ENCODE peak calls at places on chromosome 6, in four cellular contexts. T is GM23338, B is right lobe of liver, I is left ventricle myocardium inferior. N is an unnamed sample.

GRCh38 chr6:30061766-30062458 is 847 bp downstream of the POLR1H start:
- DNase-seq in B (peak; percentile 27), I (no peak), T (peak; percentile 23), N (peak; percentile 18)

GRCh38 chr6:138514860-138515540 is 15.7 kb upstream of the NHSL1 start:
- DNase-seq in B (no peak), T (no peak), I (no peak), N (no peak)

GRCh38 chr6:125112934-125113333 is 40.6 kb upstream of the TPD52L1 start:
- DNase-seq in I (no peak), T (no peak), B (no peak), N (no peak)

GRCh38 chr6:168390746-168391400 is 50.1 kb upstream of the SMOC2 start:
- DNase-seq in T (no peak), B (no peak), I (no peak), N (no peak)

GRCh38 chr6:132207991-132208390 is 193.3 kb downstream of the MOXD1 start:
- DNase-seq in I (no peak), T (no peak), B (no peak), N (no peak)

GRCh38 chr6:47983491-47983890 is 127.5 kb downstream of the PTCHD4 start:
- DNase-seq in B (no peak), I (no peak), T (no peak), N (no peak)

GRCh38 chr6:147933201-147933600 is 409.4 kb upstream of the SASH1 start:
- DNase-seq in T (peak; percentile 10), B (no peak), I (no peak), N (no peak)

GRCh38 chr6:123529843-123530242 is 106.9 kb downstream of the TRDN start:
- DNase-seq in T (no peak), I (no peak), B (no peak), N (no peak)

GRCh38 chr6:169811072-169811471 is 59.6 kb downstream of the ERMARD start:
- DNase-seq in B (no peak), I (no peak), T (no peak), N (no peak)

GRCh38 chr6:116511424-116512131 is at the start of gene CALHM5:
- DNase-seq in B (no peak), I (peak; percentile 31), T (peak; percentile 85), N (no peak)

GRCh38 chr6:73652637-73653570 is 888 bp downstream of the SLC17A5 start:
- DNase-seq in B (peak; percentile 69), I (peak; percentile 43), T (peak; percentile 85), N (peak; percentile 35)

GRCh38 chr6:134636221-134636830 is 313.6 kb downstream of the ALDH8A1 start:
- DNase-seq in T (no peak), B (peak; percentile 29), I (no peak), N (no peak)

DNA sequence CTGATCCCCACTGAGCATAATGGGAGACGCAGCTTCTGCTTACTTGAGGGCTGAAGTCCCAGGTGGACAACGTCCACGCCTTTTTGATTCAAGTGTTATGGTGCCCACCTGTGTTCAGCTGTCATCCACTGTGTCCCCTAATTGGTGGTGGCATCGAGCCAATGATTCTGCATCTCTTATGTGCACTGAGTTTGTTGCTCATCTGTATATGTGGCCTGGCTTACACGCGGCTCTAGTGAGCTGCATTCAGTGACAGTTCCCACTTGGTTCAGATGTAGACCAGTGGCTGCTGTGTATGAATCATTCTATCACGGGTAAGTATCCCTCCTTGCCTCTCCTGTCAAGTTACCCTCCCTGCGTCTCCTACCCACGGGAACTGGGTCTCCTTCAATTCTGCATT is 131.2 kb upstream of the CLDN20 start:
- DNase-seq in T (no peak), B (no peak), I (no peak), N (no peak)
- H3K4me1 ChIP-seq in T (peaks cover 18% of the 10 kb centered on the region), B (no peaks in the 10 kb centered on the region), I (no peaks in the 10 kb centered on the region), N (no peaks in the 10 kb centered on the region)

DNA sequence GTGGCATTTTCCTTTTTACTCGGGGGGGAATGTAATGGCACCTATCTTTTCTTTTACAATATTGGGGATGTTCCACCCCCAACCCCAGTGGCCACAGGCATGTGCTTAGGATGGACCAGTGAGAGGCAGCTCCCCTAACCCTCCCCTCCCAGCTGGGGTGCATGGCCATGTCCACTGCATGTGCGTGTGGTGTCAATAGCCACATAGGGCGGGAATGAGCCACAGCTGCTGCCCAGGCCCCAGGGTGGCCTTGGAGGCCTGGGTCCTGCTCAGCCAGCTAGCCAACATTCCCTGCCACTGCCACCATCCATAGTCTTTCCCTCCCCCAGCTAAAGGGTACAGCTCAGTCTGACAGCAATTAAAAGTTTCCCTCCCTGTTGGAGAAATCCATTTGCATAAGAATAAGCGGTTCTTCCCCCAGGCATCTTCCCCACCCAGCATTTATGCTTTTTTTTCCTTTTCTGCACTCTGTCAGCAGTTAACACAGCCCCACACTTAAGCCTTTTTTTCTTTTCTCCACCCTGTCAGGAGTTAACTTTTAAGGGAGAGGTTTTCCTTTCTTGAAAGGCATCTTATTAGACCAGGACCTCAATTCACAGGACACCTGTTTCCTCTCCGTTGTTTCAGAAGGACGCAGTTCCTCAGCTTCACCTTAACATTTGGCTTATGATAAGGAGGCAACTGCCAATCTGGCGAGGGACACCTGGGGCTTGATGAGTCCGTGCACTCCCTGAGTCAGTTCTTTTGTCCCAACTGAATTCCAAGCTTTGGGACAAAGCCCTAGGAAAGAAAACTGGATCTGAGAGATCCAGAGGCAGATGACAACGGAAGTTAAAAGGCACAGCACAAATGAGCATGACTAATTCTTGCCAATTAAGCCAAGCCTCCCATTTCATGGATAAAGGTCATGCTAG is 121.4 kb downstream of the TPBG start:
- DNase-seq in B (no peak), I (no peak), T (no peak), N (no peak)
- H3K27ac ChIP-seq in B (no peak overlapping the region), I (no peak overlapping the region), T (no peak overlapping the region), N (no peak overlapping the region)

DNA sequence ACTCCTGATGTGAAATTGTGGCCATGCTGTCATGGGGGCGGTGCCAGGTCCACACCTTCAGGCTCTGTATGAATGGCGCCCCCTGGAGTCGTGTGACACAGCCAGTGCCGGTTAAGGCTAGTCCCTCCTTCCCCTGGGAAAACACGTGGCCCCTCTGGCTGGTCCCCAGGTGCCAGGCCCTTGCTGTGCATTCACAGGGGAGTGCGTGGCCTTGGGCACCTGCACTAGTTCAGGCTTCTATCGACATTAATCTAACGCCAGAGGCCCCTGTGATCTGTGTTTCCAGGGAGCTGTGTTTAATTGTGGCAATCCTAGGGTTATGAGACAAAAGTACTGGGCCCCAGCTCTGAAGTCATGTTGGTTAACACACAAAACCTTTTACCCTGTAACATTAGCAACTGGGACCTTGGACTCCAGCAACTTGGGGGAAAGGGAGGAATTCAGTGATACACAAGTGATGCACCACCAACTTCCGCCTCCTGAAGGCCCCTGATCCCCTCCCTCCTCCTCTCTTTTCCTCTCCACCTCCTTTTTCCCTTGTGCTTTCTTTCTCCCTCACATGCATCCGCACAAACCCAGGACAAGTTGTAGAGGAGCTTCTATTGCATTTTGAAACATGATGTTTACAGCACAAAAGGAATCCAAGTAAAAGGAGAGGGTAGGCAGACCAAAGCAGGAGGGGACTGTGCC is 74.0 kb downstream of the SSR1 start:
- DNase-seq in T (peak; percentile 94), I (peak; percentile 87), B (peak; percentile 94), N (peak; percentile 68)
- H3K4me1 ChIP-seq in T (peaks cover 28% of the 10 kb centered on the region), I (peaks cover 74% of the 10 kb centered on the region), B (no peaks in the 10 kb centered on the region), N (peaks cover 6% of the 10 kb centered on the region)

GRCh38 chr6:108448481-108448880 is 112.2 kb upstream of the FOXO3 start:
- DNase-seq in T (no peak), B (no peak), I (no peak), N (no peak)
- H3K27ac ChIP-seq in T (no peak overlapping the region), B (no peak overlapping the region), I (no peak overlapping the region), N (no peak overlapping the region)

GRCh38 chr6:37176268-37177082 is 6.5 kb downstream of the PIM1 start:
- DNase-seq in T (peak; percentile 62), B (no peak), I (no peak), N (no peak)
- H3K4me1 ChIP-seq in T (peaks cover 10% of the 10 kb centered on the region), B (no peaks in the 10 kb centered on the region), I (peaks cover 29% of the 10 kb centered on the region), N (peaks cover 52% of the 10 kb centered on the region)

GRCh38 chr6:54185885-54186284 is 74.6 kb downstream of the MLIP start:
- DNase-seq in T (no peak), I (no peak), B (no peak), N (no peak)
- H3K27ac ChIP-seq in T (no peak overlapping the region), I (no peak overlapping the region), B (no peak overlapping the region), N (no peak overlapping the region)

DNA sequence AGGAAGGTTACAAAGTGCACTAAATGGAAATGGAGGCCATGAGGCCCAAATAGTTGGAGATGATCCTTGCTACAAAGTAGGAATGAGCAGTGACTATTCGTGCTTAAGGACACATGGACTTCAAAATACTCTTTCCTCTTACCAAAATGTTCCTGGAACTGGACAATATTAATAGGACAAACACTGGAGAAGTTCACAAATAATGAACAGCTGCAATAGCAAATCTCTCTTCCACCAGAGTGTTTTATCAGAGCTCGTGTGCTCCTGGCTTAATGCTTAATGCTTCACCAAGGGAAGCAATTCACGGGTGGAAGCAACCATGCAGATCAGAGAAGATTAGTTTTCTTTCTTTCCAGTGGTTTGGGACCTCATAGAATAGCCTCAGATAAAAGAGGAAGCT is 435.4 kb downstream of the BCKDHB start:
- DNase-seq in B (no peak), I (no peak), T (no peak), N (no peak)
- H3K4me1 ChIP-seq in B (no peaks in the 10 kb centered on the region), I (no peaks in the 10 kb centered on the region), T (no peaks in the 10 kb centered on the region), N (no peaks in the 10 kb centered on the region)

DNA sequence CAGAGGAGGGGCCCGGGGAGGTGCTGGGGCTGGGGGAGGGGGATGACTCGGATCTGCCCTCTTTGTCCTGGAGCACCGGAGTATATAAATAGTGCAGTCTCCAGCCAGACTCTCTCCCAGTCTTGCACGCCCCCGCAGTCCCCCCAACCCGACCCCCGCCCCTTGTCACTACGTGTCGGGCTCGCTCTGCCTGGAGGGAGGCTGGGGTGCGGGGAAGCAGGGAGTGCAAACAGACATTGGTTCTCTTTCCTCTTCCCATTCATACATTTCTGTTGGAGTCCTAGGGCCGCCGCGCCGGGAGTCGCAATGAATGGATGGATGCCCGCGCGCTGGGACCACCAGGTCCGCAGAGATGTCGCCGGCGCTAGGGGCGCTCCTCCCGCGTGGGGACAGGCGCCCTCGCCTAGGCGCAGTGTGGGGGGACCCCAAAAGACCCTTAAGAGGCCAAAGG is 179.3 kb downstream of the TBXT start:
- DNase-seq in B (no peak), I (no peak), T (peak; percentile 74), N (no peak)
- H3K27ac ChIP-seq in B (no peak overlapping the region), I (peak overlapping the region; percentile 52), T (no peak overlapping the region), N (no peak overlapping the region)